ENCODE peak calls at places on chromosomes 2 and 18, in nine cellular contexts. One of them, this sample, is unnamed.

GRCh38 chr2:238498691-238499295 is 72.1 kb downstream of the ASB1 start:
- DNase-seq in HCT116: no peak
- DNase-seq in OCI-LY7: no peak
- DNase-seq in Caco-2: no peak
- DNase-seq in psoas muscle: no peak
- DNase-seq in sigmoid colon: no peak
- DNase-seq in bronchial epithelial cell: no peak
- DNase-seq in fibroblast of the aortic adventitia: no peak
- DNase-seq in iPS DF 6.9: no peak
- DNase-seq in this sample: no peak

GRCh38 chr2:241558532-241559488 is at the start of gene BOK:
- DNase-seq in HCT116: peak; percentile 72
- DNase-seq in OCI-LY7: no peak
- DNase-seq in Caco-2: peak; percentile 73
- DNase-seq in psoas muscle: peak; percentile 70
- DNase-seq in sigmoid colon: peak; percentile 93
- DNase-seq in bronchial epithelial cell: peak; percentile 61
- DNase-seq in fibroblast of the aortic adventitia: peak; percentile 64
- DNase-seq in iPS DF 6.9: peak; percentile 61
- DNase-seq in this sample: peak; percentile 80

GRCh38 chr2:39381653-39382052 is 55.4 kb downstream of the MAP4K3 start:
- DNase-seq in HCT116: no peak
- DNase-seq in OCI-LY7: no peak
- DNase-seq in Caco-2: no peak
- DNase-seq in psoas muscle: no peak
- DNase-seq in sigmoid colon: no peak
- DNase-seq in bronchial epithelial cell: no peak
- DNase-seq in fibroblast of the aortic adventitia: no peak
- DNase-seq in iPS DF 6.9: no peak
- DNase-seq in this sample: no peak

GRCh38 chr2:101311390-101312019 is 3.0 kb upstream of the RNF149 start:
- DNase-seq in HCT116: no peak
- DNase-seq in OCI-LY7: no peak
- DNase-seq in Caco-2: no peak
- DNase-seq in psoas muscle: no peak
- DNase-seq in sigmoid colon: no peak
- DNase-seq in bronchial epithelial cell: peak; percentile 29
- DNase-seq in fibroblast of the aortic adventitia: no peak
- DNase-seq in iPS DF 6.9: no peak
- DNase-seq in this sample: no peak

GRCh38 chr2:9771481-9772017 is 71.7 kb upstream of the TAF1B start:
- DNase-seq in HCT116: no peak
- DNase-seq in OCI-LY7: no peak
- DNase-seq in Caco-2: no peak
- DNase-seq in psoas muscle: no peak
- DNase-seq in sigmoid colon: no peak
- DNase-seq in bronchial epithelial cell: no peak
- DNase-seq in fibroblast of the aortic adventitia: peak; percentile 76
- DNase-seq in iPS DF 6.9: no peak
- DNase-seq in this sample: peak; percentile 79

GRCh38 chr18:9823805-9824473 is 61.8 kb upstream of the TXNDC2 start:
- DNase-seq in HCT116: no peak
- DNase-seq in OCI-LY7: no peak
- DNase-seq in Caco-2: no peak
- DNase-seq in psoas muscle: no peak
- DNase-seq in sigmoid colon: peak; percentile 57
- DNase-seq in bronchial epithelial cell: no peak
- DNase-seq in fibroblast of the aortic adventitia: peak; percentile 86
- DNase-seq in iPS DF 6.9: no peak
- DNase-seq in this sample: peak; percentile 51

GRCh38 chr2:209471037-209471436 is 47.2 kb downstream of the MAP2 start:
- DNase-seq in HCT116: no peak
- DNase-seq in OCI-LY7: no peak
- DNase-seq in Caco-2: no peak
- DNase-seq in psoas muscle: no peak
- DNase-seq in sigmoid colon: no peak
- DNase-seq in bronchial epithelial cell: peak; percentile 76
- DNase-seq in fibroblast of the aortic adventitia: peak; percentile 44
- DNase-seq in iPS DF 6.9: no peak
- DNase-seq in this sample: peak; percentile 66

GRCh38 chr2:86518498-86518897 is 44.7 kb downstream of the CHMP3 start:
- DNase-seq in HCT116: no peak
- DNase-seq in OCI-LY7: peak; percentile 4
- DNase-seq in Caco-2: no peak
- DNase-seq in psoas muscle: no peak
- DNase-seq in sigmoid colon: no peak
- DNase-seq in bronchial epithelial cell: no peak
- DNase-seq in fibroblast of the aortic adventitia: peak; percentile 26
- DNase-seq in iPS DF 6.9: no peak
- DNase-seq in this sample: peak; percentile 39

GRCh38 chr2:111702119-111702808 is 181.7 kb downstream of the ANAPC1 start:
- DNase-seq in HCT116: peak; percentile 56
- DNase-seq in OCI-LY7: peak; percentile 85
- DNase-seq in Caco-2: peak; percentile 56
- DNase-seq in psoas muscle: peak; percentile 43
- DNase-seq in sigmoid colon: no peak
- DNase-seq in bronchial epithelial cell: peak; percentile 42
- DNase-seq in fibroblast of the aortic adventitia: peak; percentile 75
- DNase-seq in iPS DF 6.9: peak; percentile 60
- DNase-seq in this sample: peak; percentile 77

GRCh38 chr2:7826656-7827055 is 855.2 kb upstream of the ID2 start:
- DNase-seq in HCT116: no peak
- DNase-seq in OCI-LY7: no peak
- DNase-seq in Caco-2: no peak
- DNase-seq in psoas muscle: no peak
- DNase-seq in sigmoid colon: no peak
- DNase-seq in bronchial epithelial cell: no peak
- DNase-seq in fibroblast of the aortic adventitia: no peak
- DNase-seq in iPS DF 6.9: no peak
- DNase-seq in this sample: no peak

GRCh38 chr2:205849136-205849535 is 166.8 kb downstream of the NRP2 start:
- DNase-seq in HCT116: no peak
- DNase-seq in OCI-LY7: no peak
- DNase-seq in Caco-2: no peak
- DNase-seq in psoas muscle: no peak
- DNase-seq in sigmoid colon: no peak
- DNase-seq in bronchial epithelial cell: no peak
- DNase-seq in fibroblast of the aortic adventitia: no peak
- DNase-seq in iPS DF 6.9: no peak
- DNase-seq in this sample: no peak

GRCh38 chr18:62524443-62525200 is 1.8 kb downstream of the ZCCHC2 start:
- DNase-seq in HCT116: no peak
- DNase-seq in OCI-LY7: peak; percentile 60
- DNase-seq in Caco-2: no peak
- DNase-seq in psoas muscle: peak; percentile 60
- DNase-seq in sigmoid colon: peak; percentile 79
- DNase-seq in bronchial epithelial cell: peak; percentile 41
- DNase-seq in fibroblast of the aortic adventitia: peak; percentile 39
- DNase-seq in iPS DF 6.9: no peak
- DNase-seq in this sample: peak; percentile 45

GRCh38 chr2:99613992-99614391 is 124.2 kb upstream of the REV1 start:
- DNase-seq in HCT116: no peak
- DNase-seq in OCI-LY7: no peak
- DNase-seq in Caco-2: no peak
- DNase-seq in psoas muscle: no peak
- DNase-seq in sigmoid colon: no peak
- DNase-seq in bronchial epithelial cell: no peak
- DNase-seq in fibroblast of the aortic adventitia: no peak
- DNase-seq in iPS DF 6.9: no peak
- DNase-seq in this sample: no peak

GRCh38 chr2:26483957-26484565 is 6.1 kb upstream of the OTOF start:
- DNase-seq in HCT116: no peak
- DNase-seq in OCI-LY7: no peak
- DNase-seq in Caco-2: no peak
- DNase-seq in psoas muscle: no peak
- DNase-seq in sigmoid colon: no peak
- DNase-seq in bronchial epithelial cell: no peak
- DNase-seq in fibroblast of the aortic adventitia: peak; percentile 28
- DNase-seq in iPS DF 6.9: no peak
- DNase-seq in this sample: peak; percentile 29

DNA sequence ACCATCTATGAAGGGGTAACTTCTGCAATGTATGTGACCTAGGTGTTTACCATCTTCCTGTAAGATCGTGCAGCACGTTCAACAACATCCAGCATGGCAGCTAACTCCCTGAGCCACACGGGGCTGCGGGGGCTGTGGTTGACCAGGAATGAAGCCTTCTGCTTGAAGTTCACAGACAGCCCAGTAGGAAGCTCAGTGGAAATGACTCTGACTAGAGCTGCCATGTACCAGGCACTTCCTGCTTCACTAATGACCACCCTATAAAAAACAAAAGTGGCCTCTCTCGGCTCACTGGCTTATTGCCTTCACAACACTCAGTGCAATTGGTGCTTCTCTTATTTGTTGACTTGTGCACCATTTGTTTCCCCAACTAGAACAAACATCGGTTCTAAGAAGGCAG is 99.7 kb upstream of the SMAD7 start:
- DNase-seq in HCT116: no peak
- DNase-seq in OCI-LY7: no peak
- DNase-seq in Caco-2: no peak
- DNase-seq in psoas muscle: no peak
- DNase-seq in sigmoid colon: no peak
- DNase-seq in bronchial epithelial cell: no peak
- DNase-seq in fibroblast of the aortic adventitia: no peak
- DNase-seq in iPS DF 6.9: no peak
- DNase-seq in this sample: no peak
- H3K4me3 ChIP-seq in HCT116: no peak overlapping the region
- H3K4me3 ChIP-seq in OCI-LY7: no peak overlapping the region
- H3K4me3 ChIP-seq in Caco-2: no peak overlapping the region
- H3K4me3 ChIP-seq in psoas muscle: no peak overlapping the region
- H3K4me3 ChIP-seq in sigmoid colon: no peak overlapping the region
- H3K4me3 ChIP-seq in bronchial epithelial cell: no peak overlapping the region
- H3K4me3 ChIP-seq in fibroblast of the aortic adventitia: no peak overlapping the region
- H3K4me3 ChIP-seq in iPS DF 6.9: no peak overlapping the region
- H3K4me3 ChIP-seq in this sample: no peak overlapping the region

GRCh38 chr18:13641551-13642439 is 84.6 kb downstream of the FAM210A start:
- DNase-seq in HCT116: no peak
- DNase-seq in OCI-LY7: no peak
- DNase-seq in Caco-2: no peak
- DNase-seq in psoas muscle: peak; percentile 55
- DNase-seq in sigmoid colon: peak; percentile 69
- DNase-seq in bronchial epithelial cell: no peak
- DNase-seq in fibroblast of the aortic adventitia: no peak
- DNase-seq in iPS DF 6.9: no peak
- DNase-seq in this sample: peak; percentile 3
- H3K4me3 ChIP-seq in HCT116: no peak overlapping the region
- H3K4me3 ChIP-seq in OCI-LY7: no peak overlapping the region
- H3K4me3 ChIP-seq in Caco-2: no peak overlapping the region
- H3K4me3 ChIP-seq in psoas muscle: peak overlapping the region; percentile 60
- H3K4me3 ChIP-seq in sigmoid colon: peak overlapping the region; percentile 49
- H3K4me3 ChIP-seq in bronchial epithelial cell: peak overlapping the region; percentile 14
- H3K4me3 ChIP-seq in fibroblast of the aortic adventitia: peak overlapping the region; percentile 22
- H3K4me3 ChIP-seq in iPS DF 6.9: peak overlapping the region; percentile 32
- H3K4me3 ChIP-seq in this sample: peak overlapping the region; percentile 25

GRCh38 chr2:224442092-224442999 is 40.4 kb upstream of the FAM124B start:
- DNase-seq in HCT116: no peak
- DNase-seq in OCI-LY7: no peak
- DNase-seq in Caco-2: no peak
- DNase-seq in psoas muscle: peak; percentile 27
- DNase-seq in sigmoid colon: no peak
- DNase-seq in bronchial epithelial cell: no peak
- DNase-seq in fibroblast of the aortic adventitia: peak; percentile 5
- DNase-seq in iPS DF 6.9: no peak
- DNase-seq in this sample: peak; percentile 15
- H3K4me3 ChIP-seq in HCT116: no peak overlapping the region
- H3K4me3 ChIP-seq in OCI-LY7: no peak overlapping the region
- H3K4me3 ChIP-seq in Caco-2: no peak overlapping the region
- H3K4me3 ChIP-seq in psoas muscle: peak overlapping the region; percentile 71
- H3K4me3 ChIP-seq in sigmoid colon: peak overlapping the region; percentile 56
- H3K4me3 ChIP-seq in bronchial epithelial cell: peak overlapping the region; percentile 52
- H3K4me3 ChIP-seq in fibroblast of the aortic adventitia: peak overlapping the region; percentile 64
- H3K4me3 ChIP-seq in iPS DF 6.9: no peak overlapping the region
- H3K4me3 ChIP-seq in this sample: peak overlapping the region; percentile 56

DNA sequence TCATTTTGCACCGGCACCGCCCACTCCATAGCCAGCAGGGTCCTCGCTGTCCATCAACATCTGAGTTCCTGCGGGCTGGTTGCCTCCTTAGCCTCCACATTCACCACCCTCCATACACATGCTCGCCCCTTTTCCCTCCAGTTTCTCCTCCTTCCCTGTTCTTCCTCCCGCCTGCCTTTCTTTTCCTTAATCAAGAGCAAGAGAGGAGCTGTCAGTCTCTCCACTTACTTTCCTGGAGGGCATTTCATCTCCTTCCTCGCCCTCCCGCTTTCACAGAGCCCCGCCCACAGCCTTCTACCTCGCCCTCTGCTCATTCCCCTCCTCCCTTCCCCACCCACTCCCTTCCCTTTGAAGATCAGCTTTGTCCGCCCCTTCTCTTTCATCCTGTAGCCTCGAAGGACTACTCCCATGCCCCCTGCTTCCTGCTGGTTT is 13.8 kb upstream of the ZBTB7C start:
- DNase-seq in HCT116: no peak
- DNase-seq in OCI-LY7: no peak
- DNase-seq in Caco-2: no peak
- DNase-seq in psoas muscle: no peak
- DNase-seq in sigmoid colon: no peak
- DNase-seq in bronchial epithelial cell: no peak
- DNase-seq in fibroblast of the aortic adventitia: no peak
- DNase-seq in iPS DF 6.9: no peak
- DNase-seq in this sample: no peak
- H3K4me3 ChIP-seq in HCT116: no peak overlapping the region
- H3K4me3 ChIP-seq in OCI-LY7: no peak overlapping the region
- H3K4me3 ChIP-seq in Caco-2: no peak overlapping the region
- H3K4me3 ChIP-seq in psoas muscle: no peak overlapping the region
- H3K4me3 ChIP-seq in sigmoid colon: no peak overlapping the region
- H3K4me3 ChIP-seq in bronchial epithelial cell: no peak overlapping the region
- H3K4me3 ChIP-seq in fibroblast of the aortic adventitia: no peak overlapping the region
- H3K4me3 ChIP-seq in iPS DF 6.9: peak overlapping the region; percentile 11
- H3K4me3 ChIP-seq in this sample: no peak overlapping the region

GRCh38 chr2:44952143-44952805 is 10.8 kb downstream of the SIX3 start:
- DNase-seq in HCT116: peak; percentile 31
- DNase-seq in OCI-LY7: peak; percentile 26
- DNase-seq in Caco-2: no peak
- DNase-seq in psoas muscle: peak; percentile 59
- DNase-seq in sigmoid colon: no peak
- DNase-seq in bronchial epithelial cell: peak; percentile 24
- DNase-seq in fibroblast of the aortic adventitia: peak; percentile 57
- DNase-seq in iPS DF 6.9: no peak
- DNase-seq in this sample: peak; percentile 70
- H3K4me3 ChIP-seq in HCT116: peak overlapping the region; percentile 28
- H3K4me3 ChIP-seq in OCI-LY7: no peak overlapping the region
- H3K4me3 ChIP-seq in Caco-2: peak overlapping the region; percentile 19
- H3K4me3 ChIP-seq in psoas muscle: peak overlapping the region; percentile 53
- H3K4me3 ChIP-seq in sigmoid colon: peak overlapping the region; percentile 38
- H3K4me3 ChIP-seq in bronchial epithelial cell: peak overlapping the region; percentile 21
- H3K4me3 ChIP-seq in fibroblast of the aortic adventitia: peak overlapping the region; percentile 41
- H3K4me3 ChIP-seq in iPS DF 6.9: peak overlapping the region; percentile 24
- H3K4me3 ChIP-seq in this sample: peak overlapping the region; percentile 43

GRCh38 chr2:72780483-72780882 is 45.4 kb downstream of the EXOC6B start:
- DNase-seq in HCT116: no peak
- DNase-seq in OCI-LY7: no peak
- DNase-seq in Caco-2: no peak
- DNase-seq in psoas muscle: no peak
- DNase-seq in sigmoid colon: no peak
- DNase-seq in bronchial epithelial cell: peak; percentile 64
- DNase-seq in fibroblast of the aortic adventitia: peak; percentile 88
- DNase-seq in iPS DF 6.9: no peak
- DNase-seq in this sample: peak; percentile 91
- H3K4me3 ChIP-seq in HCT116: no peak overlapping the region
- H3K4me3 ChIP-seq in OCI-LY7: no peak overlapping the region
- H3K4me3 ChIP-seq in Caco-2: no peak overlapping the region
- H3K4me3 ChIP-seq in psoas muscle: no peak overlapping the region
- H3K4me3 ChIP-seq in sigmoid colon: no peak overlapping the region
- H3K4me3 ChIP-seq in bronchial epithelial cell: no peak overlapping the region
- H3K4me3 ChIP-seq in fibroblast of the aortic adventitia: no peak overlapping the region
- H3K4me3 ChIP-seq in iPS DF 6.9: no peak overlapping the region
- H3K4me3 ChIP-seq in this sample: no peak overlapping the region

GRCh38 chr2:74556159-74556558 is 1.6 kb downstream of the DOK1 start:
- DNase-seq in HCT116: no peak
- DNase-seq in OCI-LY7: no peak
- DNase-seq in Caco-2: no peak
- DNase-seq in psoas muscle: no peak
- DNase-seq in sigmoid colon: no peak
- DNase-seq in bronchial epithelial cell: no peak
- DNase-seq in fibroblast of the aortic adventitia: no peak
- DNase-seq in iPS DF 6.9: no peak
- DNase-seq in this sample: no peak
- H3K4me3 ChIP-seq in HCT116: no peak overlapping the region
- H3K4me3 ChIP-seq in OCI-LY7: no peak overlapping the region
- H3K4me3 ChIP-seq in Caco-2: no peak overlapping the region
- H3K4me3 ChIP-seq in psoas muscle: peak overlapping the region; percentile 76
- H3K4me3 ChIP-seq in sigmoid colon: peak overlapping the region; percentile 66
- H3K4me3 ChIP-seq in bronchial epithelial cell: no peak overlapping the region
- H3K4me3 ChIP-seq in fibroblast of the aortic adventitia: no peak overlapping the region
- H3K4me3 ChIP-seq in iPS DF 6.9: no peak overlapping the region
- H3K4me3 ChIP-seq in this sample: no peak overlapping the region

This sample was measured in fibroblast of pulmonary artery.